ENCODE peak calls at places on chromosomes 6 and 20, in eight cellular contexts. G, X, Q, K, T, J, R and B are unnamed samples.

GRCh38 chr20:23314714-23315498 is 35.7 kb upstream of the NXT1 start:
- DNase-seq in G (no peak), X (no peak), Q (no peak), K (no peak), T (no peak), J (no peak), R (no peak), B (no peak)

GRCh38 chr6:134802426-134803058 is 147.4 kb downstream of the ALDH8A1 start:
- DNase-seq in G (no peak), X (no peak), Q (peak; percentile 21), K (no peak), T (no peak), J (no peak), R (no peak), B (no peak)

GRCh38 chr20:46134716-46135115 is 16.6 kb downstream of the CD40 start:
- DNase-seq in G (no peak), X (no peak), Q (no peak), K (no peak), T (no peak), J (no peak), R (no peak), B (no peak)

GRCh38 chr6:68695838-68696237 is 60.8 kb downstream of the ADGRB3 start:
- DNase-seq in G (no peak), X (no peak), Q (no peak), K (no peak), T (no peak), J (no peak), R (no peak), B (no peak)

GRCh38 chr20:21548390-21549035 is 34.6 kb upstream of the NKX2-2 start:
- DNase-seq in G (no peak), X (no peak), Q (no peak), K (no peak), T (peak; percentile 46), J (no peak), R (no peak), B (no peak)

GRCh38 chr6:27370391-27370790 is 18.2 kb upstream of the ZNF391 start:
- DNase-seq in G (no peak), X (no peak), Q (no peak), K (no peak), T (no peak), J (no peak), R (no peak), B (no peak)

GRCh38 chr6:100228437-100229424 is 234.7 kb upstream of the MCHR2 start:
- DNase-seq in G (peak; percentile 46), X (peak; percentile 86), Q (peak; percentile 54), K (peak; percentile 81), T (peak; percentile 37), J (peak; percentile 78), R (peak; percentile 69), B (peak; percentile 90)

GRCh38 chr6:109791301-109791700 is 100.2 kb downstream of the FIG4 start:
- DNase-seq in G (no peak), X (no peak), Q (no peak), K (peak; percentile 29), T (no peak), J (no peak), R (no peak), B (no peak)

GRCh38 chr20:41169184-41169690 is 31.9 kb downstream of the PLCG1 start:
- DNase-seq in G (no peak), X (no peak), Q (no peak), K (no peak), T (no peak), J (no peak), R (no peak), B (no peak)

GRCh38 chr6:41570270-41570615 is 24.1 kb downstream of the FOXP4 start:
- DNase-seq in G (no peak), X (no peak), Q (no peak), K (peak; percentile 74), T (no peak), J (no peak), R (no peak), B (no peak)

GRCh38 chr20:64055396-64055892 is 6.0 kb upstream of the SOX18 start:
- DNase-seq in G (no peak), X (no peak), Q (no peak), K (no peak), T (no peak), J (no peak), R (no peak), B (no peak)

GRCh38 chr20:33291830-33292355 is 8.9 kb downstream of the BPIFB1 start:
- DNase-seq in G (peak; percentile 57), X (peak; percentile 26), Q (peak; percentile 59), K (peak; percentile 91), T (no peak), J (peak; percentile 40), R (peak; percentile 19), B (peak; percentile 52)

DNA sequence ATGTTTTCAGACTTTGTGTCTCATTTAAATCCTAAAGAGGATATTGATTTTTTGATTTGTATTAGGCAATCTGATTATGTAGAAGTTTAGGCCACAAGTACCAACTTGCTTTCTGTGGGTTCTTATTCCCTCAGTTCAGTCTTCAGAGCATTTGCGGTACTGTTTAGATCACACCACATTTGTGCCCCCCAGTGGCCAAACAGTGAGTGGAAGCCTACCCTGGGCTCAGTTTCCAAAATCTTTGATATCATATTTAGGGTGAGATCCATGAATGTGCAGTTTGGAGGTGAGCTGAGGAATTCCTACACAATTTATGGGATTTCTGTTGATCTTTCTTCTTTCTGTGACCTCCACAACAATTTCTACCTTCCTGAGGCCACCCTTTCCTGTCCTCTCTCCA is 92.3 kb upstream of the FUT9 start:
- DNase-seq in G (no peak), X (no peak), Q (peak; percentile 42), K (peak; percentile 53), T (no peak), J (peak; percentile 0), R (peak; percentile 7), B (peak; percentile 43)
- TF ChIP-seq CTCF in G (peak; percentile 54), X (no peak), Q (peak; percentile 72), K (peak; percentile 48), T (peak; percentile 43), J (no peak), R (peak; percentile 55), B (peak; percentile 62)

GRCh38 chr6:162960674-162961457 is 233.1 kb downstream of the PACRG start:
- DNase-seq in G (no peak), X (no peak), Q (no peak), K (no peak), T (no peak), J (no peak), R (no peak), B (no peak)

GRCh38 chr6:162964703-162965140 is 236.9 kb downstream of the PACRG start:
- DNase-seq in G (no peak), X (no peak), Q (no peak), K (no peak), T (no peak), J (peak; percentile 12), R (peak; percentile 76), B (no peak)

GRCh38 chr6:162962093-162962492 is 234.3 kb downstream of the PACRG start:
- DNase-seq in G (no peak), X (no peak), Q (no peak), K (no peak), T (no peak), J (no peak), R (no peak), B (no peak)

GRCh38 chr6:162965366-162965765 is 237.6 kb downstream of the PACRG start:
- DNase-seq in G (no peak), X (no peak), Q (no peak), K (no peak), T (no peak), J (no peak), R (no peak), B (no peak)

GRCh38 chr6:162963861-162964260 is 236.1 kb downstream of the PACRG start:
- DNase-seq in G (no peak), X (no peak), Q (no peak), K (no peak), T (no peak), J (no peak), R (no peak), B (no peak)
- TF ChIP-seq MAX in G (no peak), X (no peak), Q (no peak), K (no peak), T (no peak), J (no peak), R (no peak), B (no peak)

GRCh38 chr6:129472239-129472638 is 237.7 kb downstream of the ARHGAP18 start:
- DNase-seq in G (no peak), X (no peak), Q (no peak), K (no peak), T (no peak), J (no peak), R (no peak), B (no peak)

DNA sequence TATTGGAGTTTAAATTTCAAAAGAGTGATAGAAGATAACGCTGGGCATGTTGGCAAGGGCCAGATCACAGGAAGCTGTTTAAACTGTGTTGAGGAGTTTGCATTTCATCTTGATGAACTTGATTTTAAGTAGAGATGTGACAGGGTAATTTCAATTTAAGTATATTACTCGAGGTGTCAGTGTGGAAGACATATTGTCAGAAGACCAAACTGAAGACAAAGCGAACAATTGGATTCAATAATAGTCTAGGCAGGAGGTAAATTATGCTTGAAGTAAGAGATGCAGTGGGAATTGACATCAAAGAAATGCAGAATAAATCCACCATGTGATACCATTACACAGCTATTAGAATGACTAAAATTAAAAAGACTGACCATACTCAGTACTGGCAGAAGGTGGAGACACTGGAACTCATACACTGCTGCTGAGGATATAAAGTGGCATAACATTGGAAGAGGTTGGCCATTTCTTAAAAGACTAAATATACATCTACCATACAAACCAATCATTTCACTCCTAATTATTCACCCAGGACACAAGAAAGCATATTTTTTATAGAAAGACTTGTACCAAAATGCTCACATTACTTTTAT is 240.8 kb downstream of the ARHGAP18 start:
- DNase-seq in G (no peak), X (no peak), Q (no peak), K (no peak), T (no peak), J (no peak), R (no peak), B (no peak)
- TF ChIP-seq CTCF in G (no peak), X (no peak), Q (peak; percentile 10), K (no peak), T (no peak), J (no peak), R (peak; percentile 8), B (no peak)

GRCh38 chr6:20092071-20092566 is 120.2 kb downstream of the MBOAT1 start:
- DNase-seq in G (no peak), X (peak; percentile 65), Q (peak; percentile 57), K (no peak), T (peak; percentile 17), J (peak; percentile 56), R (peak; percentile 57), B (peak; percentile 71)
- TF ChIP-seq MAX in G (no peak), X (no peak), Q (no peak), K (no peak), T (no peak), J (no peak), R (no peak), B (no peak)

GRCh38 chr6:7656355-7656754 is 66.4 kb downstream of the SNRNP48 start:
- DNase-seq in G (no peak), X (no peak), Q (peak; percentile 35), K (no peak), T (no peak), J (no peak), R (no peak), B (no peak)
- TF ChIP-seq CTCF in G (no peak), X (no peak), Q (no peak), K (no peak), T (no peak), J (no peak), R (no peak), B (no peak)